ENCODE peak calls at places on chromosomes 16 and 17, in ten cellular contexts. A is activated CD4-positive, CD25-positive, alpha-beta regulatory T cell treated with anti-CD3 and anti-CD28 coated beads, Interleukin-2, amount 50 U/mL, for 16 hours; N is stimulated activated CD8-positive, alpha-beta memory T cell treated with anti-CD3 and anti-CD28 coated beads, Interleukin-2, amount 100 ng/mL, for 48 hours; M is OCI-LY7; I is activated naive CD4-positive, alpha-beta T cell treated with Interleukin-2 at 50 U/mL for 16 hours; J is pancreas; Q is ovary; Z is ACHN; U is cardiac fibroblast; C is EL. V is an unnamed sample.
A peak's percentile ranks its signal among the peaks of the same experiment; 100 is the strongest.

GRCh38 chr17:75326587-75326955 is 37.3 kb upstream of the SLC25A19 start:
- DNase-seq in A (no peak), N (no peak), M (no peak), I (no peak), J (no peak), Q (no peak), Z (no peak), U (no peak), C (no peak), V (no peak)

GRCh38 chr16:27486760-27487159 is 63.0 kb downstream of the GTF3C1 start:
- DNase-seq in A (no peak), N (no peak), M (no peak), I (no peak), J (no peak), Q (no peak), Z (no peak), U (no peak), C (no peak), V (no peak)

GRCh38 chr17:27559996-27560481 is 70.9 kb upstream of the LGALS9 start:
- DNase-seq in A (no peak), N (no peak), M (no peak), I (no peak), J (no peak), Q (peak; percentile 72), Z (peak; percentile 73), U (peak; percentile 98), C (peak; percentile 82), V (no peak)

GRCh38 chr17:71764507-71764906 is 356.3 kb upstream of the SOX9 start:
- DNase-seq in A (no peak), N (no peak), M (peak; percentile 37), I (no peak), J (no peak), Q (no peak), Z (peak; percentile 26), U (peak; percentile 3), C (peak; percentile 7), V (no peak)

GRCh38 chr17:29127840-29128239 is 52.4 kb downstream of the MYO18A start:
- DNase-seq in A (no peak), N (no peak), M (no peak), I (no peak), J (no peak), Q (no peak), Z (no peak), U (no peak), C (no peak), V (no peak)

GRCh38 chr16:25189305-25189704 is 27.4 kb upstream of the AQP8 start:
- DNase-seq in A (no peak), N (no peak), M (no peak), I (no peak), J (no peak), Q (no peak), Z (no peak), U (no peak), C (no peak), V (no peak)

GRCh38 chr17:19702231-19702641 is 14.1 kb downstream of the SLC47A2 start:
- DNase-seq in A (no peak), N (no peak), M (no peak), I (no peak), J (no peak), Q (no peak), Z (peak; percentile 49), U (no peak), C (no peak), V (no peak)

GRCh38 chr17:10668771-10669170 is 11.7 kb upstream of the MYH3 start:
- DNase-seq in A (no peak), N (no peak), M (no peak), I (no peak), J (no peak), Q (no peak), Z (no peak), U (no peak), C (peak; percentile 81), V (no peak)

GRCh38 chr16:1097156-1097555 is 1.1 kb upstream of the C1QTNF8 start:
- DNase-seq in A (no peak), N (no peak), M (peak; percentile 5), I (no peak), J (no peak), Q (no peak), Z (no peak), U (no peak), C (no peak), V (no peak)

GRCh38 chr17:79117905-79118487 is 43.4 kb downstream of the ENGASE start:
- DNase-seq in A (no peak), N (no peak), M (no peak), I (no peak), J (no peak), Q (no peak), Z (no peak), U (no peak), C (no peak), V (no peak)

V was measured in cortex of kidney.